ENCODE peak calls at places on chromosomes 4 and X, in five cellular contexts. One of them, this sample, is unnamed.

GRCh38 chr4:39883645-39884044 is 94.1 kb downstream of the PDS5A start:
- DNase-seq in K562: no peak
- DNase-seq in GM12878: no peak
- DNase-seq in H1: no peak
- DNase-seq in HepG2: no peak
- DNase-seq in this sample: no peak

GRCh38 chrX:40152173-40152705 is 54.5 kb upstream of the BCOR start:
- DNase-seq in GM12878: no peak
- DNase-seq in HepG2: no peak
- DNase-seq in H1: peak
- DNase-seq in K562: peak
- DNase-seq in this sample: peak

GRCh38 chr4:2837904-2838496 is 5.6 kb upstream of the ADD1 start:
- DNase-seq in K562: no peak
- DNase-seq in H1: no peak
- DNase-seq in GM12878: no peak
- DNase-seq in HepG2: no peak
- DNase-seq in this sample: no peak

GRCh38 chr4:142281999-142282398 is 564.1 kb downstream of the INPP4B start:
- DNase-seq in HepG2: no peak
- DNase-seq in GM12878: no peak
- DNase-seq in H1: no peak
- DNase-seq in K562: no peak
- DNase-seq in this sample: no peak

GRCh38 chr4:165992263-165992662 is 119.2 kb downstream of the TLL1 start:
- DNase-seq in HepG2: no peak
- DNase-seq in GM12878: no peak
- DNase-seq in H1: no peak
- DNase-seq in K562: no peak
- DNase-seq in this sample: no peak

GRCh38 chr4:38131371-38132139 is 171.4 kb downstream of the PTTG2 start:
- DNase-seq in H1: no peak
- DNase-seq in K562: peak
- DNase-seq in GM12878: peak
- DNase-seq in HepG2: no peak
- DNase-seq in this sample: peak

GRCh38 chrX:38514014-38514854 is 47.1 kb upstream of the TSPAN7 start:
- DNase-seq in GM12878: no peak
- DNase-seq in K562: no peak
- DNase-seq in HepG2: no peak
- DNase-seq in H1: no peak
- DNase-seq in this sample: no peak

GRCh38 chr4:169272265-169272886 is 1.6 kb upstream of the SH3RF1 start:
- DNase-seq in HepG2: no peak
- DNase-seq in H1: no peak
- DNase-seq in K562: no peak
- DNase-seq in GM12878: peak
- DNase-seq in this sample: no peak

GRCh38 chr4:8725071-8725841 is 132.7 kb downstream of the CPZ start:
- DNase-seq in HepG2: no peak
- DNase-seq in GM12878: no peak
- DNase-seq in K562: no peak
- DNase-seq in H1: peak
- DNase-seq in this sample: peak

GRCh38 chr4:8854866-8855265 is 16.8 kb downstream of the HMX1 start:
- DNase-seq in GM12878: no peak
- DNase-seq in K562: no peak
- DNase-seq in H1: no peak
- DNase-seq in HepG2: no peak
- DNase-seq in this sample: no peak

GRCh38 chr4:63637270-63637669 is 772.0 kb downstream of the TECRL start:
- DNase-seq in K562: no peak
- DNase-seq in HepG2: no peak
- DNase-seq in GM12878: no peak
- DNase-seq in H1: no peak
- DNase-seq in this sample: no peak

GRCh38 chrX:153569475-153569874 is 29.5 kb downstream of the CCNQ start:
- DNase-seq in GM12878: no peak
- DNase-seq in HepG2: peak
- DNase-seq in K562: peak
- DNase-seq in H1: no peak
- DNase-seq in this sample: no peak

GRCh38 chr4:138562544-138562961 is 320.4 kb upstream of the SLC7A11 start:
- DNase-seq in GM12878: peak
- DNase-seq in K562: no peak
- DNase-seq in HepG2: no peak
- DNase-seq in H1: no peak
- DNase-seq in this sample: no peak

GRCh38 chr4:137998666-137999429 is 243.3 kb downstream of the SLC7A11 start:
- DNase-seq in HepG2: no peak
- DNase-seq in H1: no peak
- DNase-seq in GM12878: no peak
- DNase-seq in K562: no peak
- DNase-seq in this sample: no peak

GRCh38 chr4:5749568-5749967 is 38.6 kb downstream of the EVC start:
- DNase-seq in H1: peak
- DNase-seq in HepG2: no peak
- DNase-seq in GM12878: no peak
- DNase-seq in K562: no peak
- DNase-seq in this sample: no peak

GRCh38 chr4:152843476-152844107 is 63.8 kb downstream of the ARFIP1 start:
- DNase-seq in HepG2: peak
- DNase-seq in H1: no peak
- DNase-seq in K562: no peak
- DNase-seq in GM12878: no peak
- DNase-seq in this sample: no peak

GRCh38 chrX:66677430-66677829 is 38.6 kb upstream of the EDA2R start:
- DNase-seq in K562: no peak
- DNase-seq in H1: no peak
- DNase-seq in GM12878: no peak
- DNase-seq in HepG2: no peak
- DNase-seq in this sample: no peak

GRCh38 chrX:110442631-110443030 is 84.0 kb downstream of the RTL9 start:
- DNase-seq in H1: no peak
- DNase-seq in HepG2: peak
- DNase-seq in GM12878: no peak
- DNase-seq in K562: peak
- DNase-seq in this sample: peak

GRCh38 chr4:84924439-84924838 is 42.1 kb downstream of the WDFY3 start:
- DNase-seq in GM12878: no peak
- DNase-seq in H1: no peak
- DNase-seq in HepG2: no peak
- DNase-seq in K562: no peak
- DNase-seq in this sample: no peak

GRCh38 chrX:119870626-119871131 is 854 bp downstream of the RNF113A start:
- DNase-seq in GM12878: no peak
- DNase-seq in K562: peak
- DNase-seq in H1: no peak
- DNase-seq in HepG2: peak
- DNase-seq in this sample: peak

GRCh38 chrX:104315555-104315954 is 60.8 kb upstream of the ESX1 start:
- DNase-seq in H1: no peak
- DNase-seq in HepG2: no peak
- DNase-seq in GM12878: no peak
- DNase-seq in K562: no peak
- DNase-seq in this sample: no peak

GRCh38 chr4:147831452-147832192 is 99.7 kb downstream of the ARHGAP10 start:
- DNase-seq in H1: no peak
- DNase-seq in GM12878: no peak
- DNase-seq in K562: peak
- DNase-seq in HepG2: no peak
- DNase-seq in this sample: no peak

GRCh38 chr4:119284876-119285611 is 36.9 kb downstream of the FABP2 start:
- DNase-seq in H1: no peak
- DNase-seq in GM12878: no peak
- DNase-seq in HepG2: no peak
- DNase-seq in K562: no peak
- DNase-seq in this sample: no peak

GRCh38 chr4:119286377-119287002 is 35.4 kb downstream of the FABP2 start:
- DNase-seq in H1: no peak
- DNase-seq in HepG2: peak
- DNase-seq in GM12878: no peak
- DNase-seq in K562: peak
- DNase-seq in this sample: peak

GRCh38 chr4:119290598-119290997 is 31.3 kb downstream of the FABP2 start:
- DNase-seq in K562: no peak
- DNase-seq in H1: no peak
- DNase-seq in GM12878: no peak
- DNase-seq in HepG2: peak
- DNase-seq in this sample: no peak

DNA sequence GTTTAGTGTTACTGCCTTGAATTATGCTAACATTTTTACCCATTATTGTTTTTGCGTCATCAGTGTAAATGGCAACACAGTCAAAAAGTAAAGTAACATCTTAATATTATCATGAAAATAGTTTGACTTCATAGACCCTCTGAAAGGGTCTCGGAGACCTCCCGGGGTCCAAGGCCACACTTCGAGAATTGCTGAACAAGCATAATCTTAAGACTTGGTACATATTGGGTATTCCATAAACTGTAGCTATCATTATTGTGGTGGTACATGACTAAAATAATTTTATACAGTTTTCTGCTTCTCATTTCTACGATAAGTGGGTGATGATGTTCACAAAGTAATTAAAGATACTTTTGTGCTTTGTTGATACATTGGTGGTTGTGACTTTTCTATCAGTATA is 32.6 kb downstream of the FABP2 start:
- DNase-seq in GM12878: no peak
- DNase-seq in H1: no peak
- DNase-seq in K562: no peak
- DNase-seq in HepG2: no peak
- DNase-seq in this sample: no peak
- TF ChIP-seq CREB1 in GM12878: no peak
- TF ChIP-seq CREB1 in H1: no peak
- TF ChIP-seq CREB1 in K562: no peak
- TF ChIP-seq CREB1 in HepG2: no peak
- TF ChIP-seq CREB1 in this sample: no peak

DNA sequence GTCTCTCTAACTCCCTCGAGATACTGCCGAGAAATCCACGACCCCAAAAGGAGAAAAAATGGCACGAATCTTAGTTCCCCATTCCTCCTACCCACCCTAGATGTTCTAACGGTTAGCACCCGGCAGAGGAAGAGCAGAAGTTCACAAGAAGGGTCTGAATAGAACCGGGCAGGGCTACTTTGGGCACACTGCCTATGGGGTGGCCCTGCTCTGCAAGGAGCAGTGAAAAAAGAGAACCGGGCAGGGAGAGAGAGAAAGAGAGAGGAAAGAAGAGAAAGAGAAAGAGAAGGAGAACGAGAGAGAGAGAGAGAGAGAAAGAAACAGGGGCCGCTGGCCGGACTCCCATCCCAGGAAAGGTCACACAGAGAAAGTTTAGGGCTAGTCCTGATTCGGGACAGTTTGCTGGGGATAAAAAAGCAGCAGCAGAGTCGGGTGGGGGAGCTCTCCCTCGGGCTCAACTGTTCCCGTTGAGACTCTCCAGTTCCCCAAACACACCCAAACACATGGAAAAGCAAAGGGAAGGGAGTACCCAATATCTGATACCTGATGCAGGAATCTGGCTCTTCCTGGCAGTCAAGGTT is 468 bp downstream of the GLA start:
- DNase-seq in K562: no peak
- DNase-seq in HepG2: no peak
- DNase-seq in H1: peak
- DNase-seq in GM12878: no peak
- DNase-seq in this sample: no peak
- H2AFZ ChIP-seq in K562: peak
- H2AFZ ChIP-seq in HepG2: no peak
- H2AFZ ChIP-seq in H1: peak
- H2AFZ ChIP-seq in GM12878: peak
- H2AFZ ChIP-seq in this sample: no peak

GRCh38 chr4:33161202-33161601 is 2441.0 kb downstream of the PCDH7 start:
- DNase-seq in HepG2: no peak
- DNase-seq in K562: no peak
- DNase-seq in H1: no peak
- DNase-seq in GM12878: no peak
- DNase-seq in this sample: no peak

GRCh38 chr4:33162122-33162521 is 2442.0 kb downstream of the PCDH7 start:
- DNase-seq in GM12878: no peak
- DNase-seq in K562: no peak
- DNase-seq in H1: no peak
- DNase-seq in HepG2: no peak
- DNase-seq in this sample: no peak

DNA sequence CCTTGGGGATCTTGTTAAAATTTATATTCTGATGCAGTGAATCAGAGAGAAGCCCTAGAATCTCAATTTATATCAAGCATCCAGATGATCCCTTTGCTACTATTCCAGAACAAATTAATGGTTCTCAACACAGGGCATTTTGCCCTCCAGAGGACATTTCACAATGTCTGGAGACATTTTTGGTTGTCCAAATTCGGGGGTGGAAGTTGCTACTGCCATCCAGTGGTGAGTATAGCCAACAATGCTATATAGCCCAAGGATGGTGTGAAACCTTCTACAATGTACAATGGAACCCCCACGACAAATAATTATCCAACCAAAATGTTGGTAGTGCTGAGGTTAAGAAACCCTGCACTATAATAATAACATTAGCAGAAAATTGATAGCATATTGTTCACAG is 2440.0 kb downstream of the PCDH7 start:
- DNase-seq in K562: peak
- DNase-seq in H1: no peak
- DNase-seq in GM12878: no peak
- DNase-seq in HepG2: no peak
- DNase-seq in this sample: peak
- TF ChIP-seq CREB1 in K562: no peak
- TF ChIP-seq CREB1 in H1: no peak
- TF ChIP-seq CREB1 in GM12878: no peak
- TF ChIP-seq CREB1 in HepG2: no peak
- TF ChIP-seq CREB1 in this sample: no peak

DNA sequence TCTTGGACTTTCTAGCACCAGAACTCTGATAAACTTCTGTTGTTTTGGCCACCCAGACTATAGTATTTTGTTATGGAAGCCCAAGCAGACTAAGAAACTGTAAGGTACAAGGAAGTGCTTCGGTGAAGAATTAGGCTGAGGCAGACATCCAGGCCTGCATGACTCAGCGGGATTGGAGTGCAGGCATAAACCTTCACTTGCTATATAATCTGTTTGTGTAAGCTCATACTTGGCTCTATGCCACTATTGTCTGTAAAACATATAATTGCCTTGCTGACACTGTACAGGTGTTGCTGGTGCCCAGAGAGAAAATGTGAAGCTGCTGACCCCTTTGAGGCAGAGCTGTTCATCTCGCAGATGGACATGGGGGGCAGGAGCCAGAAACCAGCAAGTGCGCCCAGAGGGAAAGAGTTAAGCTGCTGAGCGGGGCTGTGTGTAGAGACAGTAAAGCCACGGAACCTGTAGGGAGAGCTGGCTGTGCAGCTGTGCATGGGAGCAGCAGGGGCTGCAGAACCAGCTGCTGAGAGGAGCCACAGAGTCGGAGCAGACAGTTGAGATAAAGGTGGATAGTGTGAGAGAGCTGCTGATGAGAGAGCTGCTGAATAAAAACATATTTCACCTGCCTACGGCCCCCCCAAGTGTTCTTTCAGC is 96.2 kb downstream of the RBM46 start:
- DNase-seq in HepG2: peak
- DNase-seq in GM12878: no peak
- DNase-seq in H1: no peak
- DNase-seq in K562: peak
- DNase-seq in this sample: no peak
- H2AFZ ChIP-seq in HepG2: no peak
- H2AFZ ChIP-seq in GM12878: no peak
- H2AFZ ChIP-seq in H1: peak
- H2AFZ ChIP-seq in K562: no peak
- H2AFZ ChIP-seq in this sample: no peak

This sample was measured in GM23338.